ENCODE peak calls at places on chromosomes 6 and 20, in eight cellular contexts. I is progenitor cell of endocrine pancreas; O is tibial artery; W is hepatocyte; Z is BE2C; L is psoas muscle; G is HFF-Myc; Y is CD4-positive, alpha-beta T cell. U is an unnamed sample.

GRCh38 chr20:3130051-3130600 is 29.5 kb downstream of the FASTKD5 start:
- DNase-seq in O (no peak), G (no peak), Y (no peak), L (no peak), I (no peak), W (no peak), Z (no peak), U (no peak)

GRCh38 chr6:157432231-157432630 is 51.2 kb downstream of the ZDHHC14 start:
- DNase-seq in Y (no peak), W (no peak), Z (no peak), G (no peak), O (no peak), I (no peak), L (no peak), U (no peak)

GRCh38 chr6:142005044-142005443 is 127.7 kb upstream of the GJE1 start:
- DNase-seq in O (no peak), I (no peak), Z (no peak), W (no peak), L (no peak), Y (no peak), G (no peak), U (no peak)

GRCh38 chr20:13220194-13220856 is 749 bp upstream of the ISM1 start:
- DNase-seq in L (peak), I (peak), G (no peak), Y (peak), O (peak), Z (peak), W (peak), U (no peak)

GRCh38 chr6:33589723-33590530 is 9.9 kb upstream of the BAK1 start:
- DNase-seq in W (peak), Z (peak), I (peak), Y (peak), O (peak), G (peak), L (peak), U (no peak)

GRCh38 chr20:13008761-13009681 is at the start of gene SPTLC3:
- DNase-seq in Z (no peak), Y (no peak), O (peak), W (peak), I (peak), G (no peak), L (no peak), U (no peak)

GRCh38 chr20:62368629-62369507 is 1.8 kb upstream of the LAMA5 start:
- DNase-seq in W (peak), L (peak), Z (peak), G (no peak), Y (no peak), I (peak), O (no peak), U (no peak)

GRCh38 chr20:731891-732560 is 36.3 kb downstream of the SLC52A3 start:
- DNase-seq in W (no peak), L (no peak), G (no peak), Y (no peak), O (no peak), I (no peak), Z (no peak), U (no peak)

GRCh38 chr20:1633535-1633934 is 13.7 kb upstream of the SIRPB1 start:
- DNase-seq in I (no peak), Z (no peak), W (peak), G (no peak), Y (no peak), O (no peak), L (no peak), U (no peak)

GRCh38 chr6:111154981-111155380 is 67.7 kb downstream of the SLC16A10 start:
- DNase-seq in O (no peak), L (no peak), I (no peak), W (no peak), G (no peak), Y (no peak), Z (no peak), U (no peak)

GRCh38 chr20:41245086-41245707 is 72.3 kb downstream of the ZHX3 start:
- DNase-seq in O (no peak), L (no peak), G (no peak), Z (no peak), Y (no peak), I (no peak), W (no peak), U (no peak)

GRCh38 chr6:91482498-91482897 is 895.6 kb upstream of the MAP3K7 start:
- DNase-seq in G (no peak), Y (no peak), Z (no peak), O (no peak), W (no peak), I (no peak), L (no peak), U (no peak)

GRCh38 chr6:138116661-138116999 is 9.4 kb upstream of the PERP start:
- DNase-seq in O (no peak), G (no peak), I (no peak), W (no peak), Z (no peak), L (no peak), Y (no peak), U (no peak)

DNA sequence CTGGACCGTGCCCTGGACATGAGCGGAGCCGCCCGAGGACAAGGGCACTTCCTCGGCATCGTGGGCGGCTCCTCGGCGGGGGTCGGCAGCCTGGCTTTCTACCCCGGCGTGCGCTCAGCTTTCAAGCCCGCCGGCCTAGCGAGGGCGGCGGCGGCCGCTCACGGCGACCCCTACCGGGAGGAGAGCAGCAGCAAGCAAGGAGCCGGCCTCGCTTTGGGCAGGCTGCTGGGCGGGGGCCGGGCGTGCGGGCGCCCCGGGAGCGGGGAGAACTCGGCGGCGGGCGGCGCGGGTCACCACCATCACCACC is 6.7 kb downstream of the PRDM13 start:
- DNase-seq in G (no peak), W (peak), I (no peak), Z (peak), L (peak), Y (no peak), O (no peak), U (no peak)
- TF ChIP-seq CTCF in G (peak), W (peak), I (peak), Z (peak), L (peak), Y (no peak), O (peak), U (peak)

GRCh38 chr6:155335265-155335664 is 21.0 kb upstream of the TFB1M start:
- DNase-seq in G (no peak), Y (no peak), W (no peak), I (no peak), O (no peak), Z (no peak), L (no peak), U (no peak)

GRCh38 chr6:155341130-155341828 is 27.0 kb upstream of the TFB1M start:
- DNase-seq in I (no peak), O (no peak), Y (no peak), W (no peak), G (no peak), L (no peak), Z (no peak), U (no peak)

GRCh38 chr6:155344341-155345006 is 30.2 kb upstream of the TFB1M start:
- DNase-seq in W (no peak), Y (no peak), I (no peak), L (no peak), Z (no peak), G (no peak), O (no peak), U (no peak)

GRCh38 chr6:155340464-155341129 is 26.3 kb upstream of the TFB1M start:
- DNase-seq in G (no peak), O (no peak), Z (peak), W (no peak), I (no peak), Y (no peak), L (no peak), U (no peak)
- TF ChIP-seq CTCF in G (peak), O (no peak), Z (peak), W (no peak), I (peak), Y (no peak), L (no peak), U (no peak)

GRCh38 chr6:47097092-47097945 is 55.2 kb upstream of the ADGRF1 start:
- DNase-seq in I (peak), Y (no peak), Z (peak), W (peak), G (peak), L (peak), O (peak), U (no peak)

GRCh38 chr6:47092249-47092648 is 50.1 kb upstream of the ADGRF1 start:
- DNase-seq in G (peak), Z (no peak), I (no peak), L (no peak), W (no peak), Y (no peak), O (no peak), U (no peak)

GRCh38 chr6:47093169-47093568 is 51.0 kb upstream of the ADGRF1 start:
- DNase-seq in I (no peak), O (no peak), G (no peak), L (no peak), Y (no peak), W (peak), Z (no peak), U (no peak)

GRCh38 chr6:47096233-47096887 is 54.2 kb upstream of the ADGRF1 start:
- DNase-seq in Y (no peak), Z (no peak), O (no peak), G (no peak), L (no peak), W (no peak), I (no peak), U (no peak)

DNA sequence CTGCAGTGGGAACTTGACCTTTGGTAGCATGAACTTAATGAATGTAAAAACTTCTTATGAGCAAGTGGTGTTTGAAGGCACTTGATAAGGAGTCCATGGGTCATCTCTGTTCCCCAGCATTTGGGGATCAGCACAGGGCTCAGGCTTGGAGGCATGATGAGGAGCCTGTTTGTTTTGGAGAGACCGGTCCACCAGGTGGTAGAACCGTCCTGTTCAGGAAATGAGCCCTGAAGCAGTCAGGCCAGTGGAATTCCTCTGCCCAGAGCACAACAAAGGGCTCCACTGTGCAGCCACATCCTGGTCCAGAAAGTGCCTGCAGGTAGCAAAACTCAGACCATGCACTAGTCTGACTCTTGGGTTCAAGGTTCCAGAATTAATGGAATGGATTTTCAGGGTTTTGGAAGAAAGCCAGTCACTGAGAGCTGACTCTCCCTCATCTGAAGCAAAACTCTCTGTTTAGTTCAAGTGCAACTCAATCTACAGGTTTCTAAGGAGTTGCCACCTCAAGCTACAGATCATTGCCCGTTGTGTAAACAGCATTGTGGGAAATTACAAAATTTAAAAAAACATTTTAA is 52.3 kb upstream of the ADGRF1 start:
- DNase-seq in L (no peak), I (no peak), Z (no peak), Y (no peak), W (peak), O (no peak), G (no peak), U (no peak)
- TF ChIP-seq CTCF in L (no peak), I (no peak), Z (no peak), Y (no peak), W (no peak), O (no peak), G (no peak), U (no peak)

DNA sequence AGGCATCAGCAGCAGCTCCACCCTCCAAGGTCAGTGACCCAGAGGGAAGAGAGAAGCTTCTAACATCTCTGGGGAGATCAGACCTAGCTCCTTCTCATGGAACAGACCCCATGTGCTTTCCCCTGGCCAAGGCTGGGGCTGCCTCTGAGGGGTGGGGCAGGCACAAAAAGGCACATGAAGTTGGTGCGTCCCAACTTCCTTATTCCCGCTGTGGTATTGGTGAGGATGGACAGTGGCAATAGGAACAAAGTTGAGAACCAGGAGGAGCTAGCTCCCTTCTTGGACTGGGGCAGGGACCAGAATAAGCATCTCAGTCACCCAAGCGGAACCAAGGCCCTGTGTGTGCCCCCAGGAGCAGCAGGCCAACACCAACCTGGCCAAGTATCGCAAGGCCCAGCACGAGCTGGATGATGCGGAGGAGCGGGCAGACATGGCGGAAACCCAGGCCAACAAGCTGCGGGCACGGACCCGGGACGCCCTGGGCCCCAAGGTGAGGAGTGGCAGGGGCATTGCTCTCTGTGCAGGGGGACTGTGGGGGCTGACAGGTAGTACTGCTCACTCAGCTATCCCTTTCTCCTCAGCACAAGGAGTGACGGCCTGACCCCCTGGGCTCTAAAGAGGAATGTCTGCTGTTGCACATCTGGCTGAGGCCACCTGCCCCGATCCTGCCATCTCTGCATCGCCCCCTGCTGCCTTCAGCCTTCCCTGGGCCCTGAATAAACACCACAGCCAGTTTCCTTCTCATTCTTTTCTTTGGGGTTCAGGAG is 46.1 kb downstream of the MYH7B start:
- DNase-seq in G (no peak), W (no peak), Z (no peak), O (no peak), L (peak), Y (no peak), I (no peak), U (no peak)
- TF ChIP-seq CTCF in G (peak), W (peak), Z (peak), O (no peak), L (peak), Y (no peak), I (peak), U (no peak)

DNA sequence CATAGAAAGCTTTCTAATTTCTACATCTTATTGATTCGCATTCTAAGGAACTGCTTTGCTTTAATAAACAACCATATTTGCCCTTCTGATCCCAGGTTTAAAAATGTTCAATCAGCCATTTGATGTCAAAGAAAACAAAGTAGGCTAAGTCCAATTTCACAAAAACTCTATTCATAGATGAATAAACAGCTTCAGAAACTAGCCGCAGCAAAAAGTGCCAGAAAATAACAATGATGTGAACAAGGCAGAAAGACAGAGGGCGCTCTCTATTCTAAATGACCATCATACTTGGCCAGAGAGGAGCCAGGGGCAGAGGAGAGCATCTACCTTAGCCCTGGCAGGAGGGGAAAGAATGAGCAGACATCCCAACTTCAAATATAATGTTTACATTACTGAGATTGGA is 9.7 kb downstream of the CNKSR3 start:
- DNase-seq in L (no peak), O (no peak), G (no peak), Z (no peak), I (no peak), Y (no peak), W (peak), U (no peak)
- TF ChIP-seq CTCF in L (no peak), O (peak), G (peak), Z (peak), I (peak), Y (no peak), W (peak), U (no peak)

DNA sequence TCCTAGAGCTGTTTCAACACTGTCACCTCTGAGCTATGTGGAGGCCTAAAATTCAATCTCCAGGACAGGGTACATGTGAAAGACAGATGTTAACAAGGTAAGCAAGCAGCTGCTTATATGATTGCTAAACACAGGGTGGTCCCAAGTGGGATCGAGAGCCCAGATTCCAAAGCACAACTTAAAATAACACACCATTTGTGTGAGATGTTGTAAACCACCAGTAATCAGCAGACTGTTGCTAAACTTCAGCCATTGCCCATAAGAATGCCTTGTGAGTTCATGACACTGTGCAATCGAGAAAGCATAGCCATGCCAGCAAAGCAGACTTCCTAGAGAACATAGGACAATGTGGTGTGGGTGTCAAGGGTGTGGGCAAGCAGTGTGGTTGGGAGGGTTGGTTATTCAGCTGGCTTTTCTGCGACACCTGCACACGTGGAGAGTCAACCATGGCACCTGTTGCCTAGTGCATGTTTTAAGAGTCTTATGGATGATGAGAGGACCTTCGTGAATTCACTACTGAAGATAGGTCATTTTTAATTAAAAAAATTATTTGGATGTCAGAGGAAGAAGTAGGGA is 16.1 kb upstream of the CALHM6 start:
- DNase-seq in I (no peak), O (no peak), W (no peak), G (no peak), Z (no peak), L (no peak), Y (no peak), U (no peak)
- TF ChIP-seq CTCF in I (no peak), O (no peak), W (no peak), G (no peak), Z (no peak), L (no peak), Y (no peak), U (no peak)

GRCh38 chr6:31728767-31729514 is at the start of gene DDAH2:
- DNase-seq in G (no peak), Z (no peak), Y (peak), W (peak), I (no peak), O (no peak), L (peak), U (no peak)
- TF ChIP-seq CTCF in G (peak), Z (no peak), Y (no peak), W (peak), I (peak), O (peak), L (peak), U (no peak)

GRCh38 chr6:69232506-69233194 is 564.2 kb downstream of the LMBRD1 start:
- DNase-seq in Z (peak), W (peak), Y (no peak), L (peak), G (peak), I (peak), O (peak), U (no peak)
- TF ChIP-seq CTCF in Z (peak), W (no peak), Y (no peak), L (no peak), G (no peak), I (no peak), O (no peak), U (no peak)

GRCh38 chr20:19249515-19249914 is 37.1 kb downstream of the SLC24A3 start:
- DNase-seq in Z (no peak), Y (no peak), G (no peak), L (no peak), I (no peak), W (no peak), O (no peak), U (no peak)
- TF ChIP-seq CTCF in Z (peak), Y (no peak), G (no peak), L (no peak), I (no peak), W (peak), O (no peak), U (no peak)

DNA sequence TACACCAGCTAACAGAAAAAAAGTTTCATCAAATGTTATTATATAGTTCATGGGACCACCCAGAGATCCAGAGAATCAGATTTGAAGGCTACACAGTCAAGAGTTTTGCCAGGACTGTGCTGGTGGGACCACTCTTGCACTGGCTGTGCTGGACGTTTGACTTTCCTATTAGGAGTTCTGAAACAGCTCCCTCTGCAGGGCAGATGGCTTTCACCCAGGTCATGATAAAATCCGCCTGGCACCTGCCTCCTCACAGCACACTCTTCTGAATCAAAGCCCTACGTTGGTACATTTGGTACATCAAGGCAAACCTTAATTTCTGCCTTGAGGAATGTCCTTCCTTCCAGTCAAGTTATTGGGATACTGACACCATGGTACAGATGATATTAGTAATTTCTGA is 302.1 kb downstream of the ZNF217 start:
- DNase-seq in I (no peak), L (no peak), Z (peak), O (no peak), Y (no peak), W (no peak), G (no peak), U (no peak)
- TF ChIP-seq CTCF in I (peak), L (no peak), Z (peak), O (no peak), Y (no peak), W (no peak), G (peak), U (no peak)